ENCODE peak calls at places on chromosome 12, in seven cellular contexts. Z is ELR, N is HT1080, A is hippocampal formation, P is NCI-H2171 treated with DMSO at 0.1 percent for 48 hours, C is ACHN, R is neural progenitor cell. H is an unnamed sample.

GRCh38 chr12:4001031-4001430 is 127.8 kb upstream of the PARP11 start:
- DNase-seq in Z (no peak), N (no peak), A (no peak), P (no peak), C (no peak), R (no peak), H (no peak)

GRCh38 chr12:64385468-64385867 is 5.1 kb downstream of the C12orf56 start:
- DNase-seq in Z (peak), N (peak), A (no peak), P (no peak), C (no peak), R (no peak), H (peak)

GRCh38 chr12:6700646-6701051 is at the start of gene PIANP:
- DNase-seq in Z (peak), N (no peak), A (no peak), P (peak), C (peak), R (peak), H (peak)

GRCh38 chr12:122841544-122842321 is 6.5 kb downstream of the HIP1R start:
- DNase-seq in Z (peak), N (no peak), A (peak), P (no peak), C (peak), R (no peak), H (peak)

GRCh38 chr12:7136676-7137075 is 6.5 kb downstream of the CLSTN3 start:
- DNase-seq in Z (no peak), N (no peak), A (no peak), P (no peak), C (no peak), R (no peak), H (no peak)

GRCh38 chr12:78062781-78063180 is 232.1 kb downstream of the NAV3 start:
- DNase-seq in Z (peak), N (peak), A (no peak), P (no peak), C (peak), R (no peak), H (peak)

GRCh38 chr12:3000548-3001275 is 41.5 kb downstream of the TEAD4 start:
- DNase-seq in Z (peak), N (peak), A (no peak), P (no peak), C (no peak), R (peak), H (no peak)

GRCh38 chr12:1821805-1822204 is 1.4 kb downstream of the LRTM2 start:
- DNase-seq in Z (no peak), N (no peak), A (no peak), P (peak), C (no peak), R (peak), H (no peak)

GRCh38 chr12:98606367-98606985 is 13.0 kb downstream of the SLC25A3 start:
- DNase-seq in Z (peak), N (no peak), A (no peak), P (no peak), C (peak), R (no peak), H (peak)

GRCh38 chr12:126454581-126454980 is 1389.3 kb downstream of the AACS start:
- DNase-seq in Z (no peak), N (no peak), A (no peak), P (no peak), C (no peak), R (no peak), H (peak)

GRCh38 chr12:43957732-43958131 is 121.9 kb downstream of the TMEM117 start:
- DNase-seq in Z (peak), N (peak), A (peak), P (peak), C (peak), R (peak), H (peak)

GRCh38 chr12:108689314-108690190 is 41.8 kb downstream of the CORO1C start:
- DNase-seq in Z (peak), N (peak), A (peak), P (no peak), C (no peak), R (no peak), H (no peak)

GRCh38 chr12:112602150-112602549 is 183.4 kb downstream of the PTPN11 start:
- DNase-seq in Z (no peak), N (no peak), A (no peak), P (no peak), C (no peak), R (peak), H (no peak)

GRCh38 chr12:125734137-125734536 is 668.9 kb downstream of the AACS start:
- DNase-seq in Z (no peak), N (no peak), A (no peak), P (no peak), C (peak), R (no peak), H (no peak)

GRCh38 chr12:46664771-46665287 is 161.0 kb downstream of the SLC38A4 start:
- DNase-seq in Z (peak), N (peak), A (no peak), P (no peak), C (peak), R (no peak), H (peak)

GRCh38 chr12:64097346-64098105 is 124.6 kb downstream of the KICS2 start:
- DNase-seq in Z (peak), N (peak), A (no peak), P (no peak), C (no peak), R (no peak), H (no peak)

GRCh38 chr12:52566847-52567291 is 6.8 kb downstream of the KRT74 start:
- DNase-seq in Z (no peak), N (no peak), A (no peak), P (peak), C (no peak), R (no peak), H (no peak)

GRCh38 chr12:57429473-57430116 is 1.2 kb downstream of the R3HDM2 start:
- DNase-seq in Z (peak), N (no peak), A (no peak), P (peak), C (peak), R (no peak), H (peak)

GRCh38 chr12:86613306-86613705 is 357.1 kb upstream of the MGAT4C start:
- DNase-seq in Z (peak), N (no peak), A (no peak), P (no peak), C (no peak), R (no peak), H (peak)

H was measured in epithelial cell of esophagus.